ENCODE peak calls at places on chromosomes 12 and 14, in seven cellular contexts. P, E, B, N, A, C and R are unnamed samples.

GRCh38 chr14:28157887-28158791 is 608.4 kb upstream of the FOXG1 start:
- DNase-seq in C (no peak), P (no peak), A (no peak), N (no peak), B (no peak), E (no peak), R (no peak)

GRCh38 chr12:47277071-47277408 is 197.3 kb upstream of the AMIGO2 start:
- DNase-seq in C (no peak), B (peak), A (no peak), N (no peak), P (no peak), E (no peak), R (no peak)

GRCh38 chr14:71555654-71556559 is 376.3 kb upstream of the RGS6 start:
- DNase-seq in P (no peak), N (no peak), A (no peak), B (no peak), C (no peak), E (no peak), R (no peak)

GRCh38 chr14:101460986-101461750 is 100.1 kb upstream of the DIO3 start:
- DNase-seq in C (no peak), E (no peak), N (no peak), B (peak), P (no peak), A (no peak), R (no peak)

GRCh38 chr12:104482113-104482512 is 25.4 kb downstream of the CHST11 start:
- DNase-seq in A (no peak), C (no peak), E (no peak), N (no peak), B (no peak), P (no peak), R (no peak)

GRCh38 chr12:3000548-3001275 is 41.5 kb downstream of the TEAD4 start:
- DNase-seq in N (no peak), C (no peak), B (no peak), E (no peak), A (no peak), P (no peak), R (no peak)

GRCh38 chr14:93044116-93044515 is 71.6 kb downstream of the ITPK1 start:
- DNase-seq in B (peak), P (no peak), N (no peak), A (no peak), E (no peak), C (no peak), R (no peak)

GRCh38 chr12:104792570-104792969 is 165.5 kb downstream of the SLC41A2 start:
- DNase-seq in E (no peak), B (no peak), A (no peak), P (no peak), N (no peak), C (no peak), R (peak)

GRCh38 chr12:69644516-69644915 is 33.8 kb upstream of the LRRC10 start:
- DNase-seq in P (no peak), B (no peak), A (no peak), E (no peak), N (no peak), C (no peak), R (no peak)

GRCh38 chr12:51388066-51388799 is 3.0 kb downstream of the GALNT6 start:
- DNase-seq in C (peak), B (no peak), E (no peak), P (no peak), A (no peak), N (no peak), R (peak)

GRCh38 chr12:132873724-132874123 is 13.7 kb downstream of the CHFR start:
- DNase-seq in E (no peak), P (no peak), N (no peak), C (no peak), A (no peak), B (no peak), R (no peak)

GRCh38 chr12:30694412-30694955 is 1.2 kb downstream of the IPO8 start:
- DNase-seq in B (no peak), P (no peak), C (no peak), A (no peak), E (no peak), N (no peak), R (no peak)

GRCh38 chr14:101813833-101814232 is 52.3 kb downstream of the PPP2R5C start:
- DNase-seq in C (no peak), P (no peak), E (no peak), A (no peak), B (no peak), N (no peak), R (no peak)

GRCh38 chr12:90801776-90802175 is 153.2 kb downstream of the CCER1 start:
- DNase-seq in P (no peak), C (no peak), A (no peak), N (no peak), E (no peak), B (no peak), R (peak)

GRCh38 chr14:63342381-63342780 is 23.6 kb upstream of the GPHB5 start:
- DNase-seq in C (no peak), B (no peak), E (no peak), A (no peak), P (no peak), N (no peak), R (peak)

GRCh38 chr12:124769166-124769530 is 94.5 kb downstream of the SCARB1 start:
- DNase-seq in P (no peak), B (no peak), C (no peak), N (no peak), A (no peak), E (no peak), R (no peak)

GRCh38 chr14:63659726-63660125 is 18.1 kb upstream of the WDR89 start:
- DNase-seq in B (no peak), E (no peak), C (no peak), A (no peak), P (no peak), N (no peak), R (peak)

GRCh38 chr12:51415931-51416330 is 8.7 kb upstream of the SLC4A8 start:
- DNase-seq in E (no peak), C (no peak), N (no peak), P (no peak), B (no peak), A (no peak), R (no peak)

GRCh38 chr12:93699271-93700141 is 22.3 kb downstream of the CRADD start:
- DNase-seq in E (no peak), P (no peak), C (no peak), N (no peak), B (no peak), A (no peak), R (peak)

GRCh38 chr12:91441236-91441635 is 258.6 kb upstream of the DCN start:
- DNase-seq in B (no peak), E (no peak), A (no peak), C (no peak), N (no peak), P (no peak), R (no peak)

GRCh38 chr12:131370791-131371579 is 339.9 kb upstream of the SFSWAP start:
- DNase-seq in A (no peak), C (no peak), P (no peak), N (no peak), E (no peak), B (no peak), R (no peak)

GRCh38 chr14:103544627-103545218 is 15.7 kb downstream of the TRMT61A start:
- DNase-seq in B (no peak), C (peak), N (no peak), P (no peak), E (no peak), A (no peak), R (no peak)

GRCh38 chr12:114794049-114794558 is 110.1 kb upstream of the TBX3 start:
- DNase-seq in P (no peak), E (no peak), C (no peak), N (no peak), B (no peak), A (no peak), R (no peak)

GRCh38 chr12:293199-293598 is 30.6 kb upstream of the SLC6A13 start:
- DNase-seq in B (no peak), E (no peak), P (no peak), N (no peak), C (no peak), A (no peak), R (no peak)

GRCh38 chr14:37343307-37344094 is 145.8 kb downstream of the MIPOL1 start:
- DNase-seq in C (no peak), E (no peak), N (no peak), P (no peak), B (no peak), A (no peak), R (no peak)

GRCh38 chr12:132132609-132133430 is 11.3 kb downstream of the DDX51 start:
- DNase-seq in E (no peak), P (no peak), C (peak), A (no peak), B (no peak), N (no peak), R (no peak)

GRCh38 chr12:117333331-117334000 is 28.0 kb downstream of the NOS1 start:
- DNase-seq in P (no peak), C (no peak), N (no peak), A (no peak), E (peak), B (no peak), R (no peak)

GRCh38 chr12:85955127-85955526 is 81.0 kb downstream of the NTS start:
- DNase-seq in B (no peak), E (no peak), A (no peak), P (no peak), C (no peak), N (no peak), R (peak)

GRCh38 chr12:32400866-32401265 is 1.5 kb downstream of the FGD4 start:
- DNase-seq in B (no peak), P (no peak), N (no peak), A (no peak), C (no peak), E (no peak), R (no peak)

GRCh38 chr12:82896979-82897378 is 210.3 kb downstream of the TMTC2 start:
- DNase-seq in B (peak), N (no peak), E (no peak), C (no peak), A (no peak), P (no peak), R (peak)

GRCh38 chr12:84822541-84822940 is 90.1 kb downstream of the SLC6A15 start:
- DNase-seq in A (no peak), P (no peak), B (no peak), C (no peak), E (no peak), N (no peak), R (no peak)

GRCh38 chr12:71183018-71183417 is 25.2 kb upstream of the TSPAN8 start:
- DNase-seq in B (no peak), E (no peak), A (no peak), C (no peak), N (no peak), P (peak), R (peak)

GRCh38 chr12:77118696-77119095 is 53.3 kb upstream of the E2F7 start:
- DNase-seq in A (no peak), P (no peak), B (no peak), E (no peak), C (no peak), N (no peak), R (no peak)

GRCh38 chr12:40224439-40225291 is at the start of gene LRRK2:
- DNase-seq in N (peak), E (peak), P (peak), B (peak), C (peak), A (peak), R (peak)

GRCh38 chr12:125773033-125773432 is 707.8 kb downstream of the AACS start:
- DNase-seq in P (no peak), C (peak), B (no peak), A (no peak), N (no peak), E (peak), R (peak)

GRCh38 chr12:52230364-52231281 is 2.4 kb upstream of the KRT7 start:
- DNase-seq in C (no peak), N (peak), B (no peak), A (peak), P (peak), E (no peak), R (peak)

GRCh38 chr14:97978336-97978735 is 1181.2 kb downstream of the VRK1 start:
- DNase-seq in P (peak), C (peak), N (peak), E (peak), B (peak), A (peak), R (peak)

GRCh38 chr12:77116277-77116676 is 50.9 kb upstream of the E2F7 start:
- DNase-seq in E (no peak), C (no peak), A (no peak), P (no peak), N (no peak), B (no peak), R (peak)

GRCh38 chr14:70086685-70087379 is 101.9 kb downstream of the SLC8A3 start:
- DNase-seq in C (peak), A (no peak), N (no peak), P (no peak), E (peak), B (peak), R (peak)

GRCh38 chr14:68178282-68178681 is 358.7 kb downstream of the RAD51B start:
- DNase-seq in C (no peak), P (no peak), N (no peak), A (no peak), E (no peak), B (no peak), R (no peak)

GRCh38 chr14:68173227-68173972 is 353.8 kb downstream of the RAD51B start:
- DNase-seq in B (no peak), N (no peak), P (no peak), E (no peak), A (no peak), C (no peak), R (no peak)

GRCh38 chr14:68177728-68178127 is 358.1 kb downstream of the RAD51B start:
- DNase-seq in A (no peak), P (no peak), B (no peak), E (no peak), N (no peak), C (no peak), R (no peak)

GRCh38 chr14:68174446-68174845 is 354.9 kb downstream of the RAD51B start:
- DNase-seq in B (no peak), E (no peak), P (no peak), A (no peak), N (no peak), C (no peak), R (no peak)

GRCh38 chr14:68176687-68177086 is 357.1 kb downstream of the RAD51B start:
- DNase-seq in C (no peak), E (no peak), A (no peak), N (no peak), B (no peak), P (no peak), R (no peak)
- TF ChIP-seq CTCF in C (no peak), E (no peak), A (no peak), N (no peak), B (no peak), P (no peak), R (no peak)

DNA sequence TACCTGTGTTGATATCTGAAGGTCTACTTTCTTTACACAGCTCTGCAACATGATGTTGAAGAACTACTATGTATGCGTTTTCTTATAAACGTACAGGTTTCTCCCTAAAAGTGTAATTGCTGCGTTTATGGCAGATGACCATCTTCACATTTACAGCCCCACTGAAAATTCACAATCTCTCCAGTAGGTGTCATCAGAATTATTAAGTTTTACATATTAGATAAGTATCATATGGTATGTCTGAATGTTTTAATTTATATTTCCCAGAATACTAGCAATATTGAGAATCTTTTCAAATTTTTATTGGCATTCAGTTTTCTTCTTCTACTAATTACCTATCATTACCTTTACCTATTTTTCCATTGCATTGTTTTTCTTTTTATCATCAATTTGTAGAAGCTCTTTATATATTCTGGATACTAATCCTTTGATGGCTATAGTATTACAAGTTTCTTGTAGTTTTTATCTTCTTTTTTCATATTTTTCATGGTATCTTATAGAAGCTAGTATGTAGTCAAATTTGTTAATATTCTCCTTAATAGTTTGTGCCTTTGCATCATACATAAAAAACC is 123.5 kb downstream of the CAPZA3 start:
- DNase-seq in E (no peak), N (no peak), A (no peak), P (no peak), C (no peak), B (no peak), R (peak)
- TF ChIP-seq CTCF in E (peak), N (peak), A (peak), P (peak), C (peak), B (peak), R (peak)

DNA sequence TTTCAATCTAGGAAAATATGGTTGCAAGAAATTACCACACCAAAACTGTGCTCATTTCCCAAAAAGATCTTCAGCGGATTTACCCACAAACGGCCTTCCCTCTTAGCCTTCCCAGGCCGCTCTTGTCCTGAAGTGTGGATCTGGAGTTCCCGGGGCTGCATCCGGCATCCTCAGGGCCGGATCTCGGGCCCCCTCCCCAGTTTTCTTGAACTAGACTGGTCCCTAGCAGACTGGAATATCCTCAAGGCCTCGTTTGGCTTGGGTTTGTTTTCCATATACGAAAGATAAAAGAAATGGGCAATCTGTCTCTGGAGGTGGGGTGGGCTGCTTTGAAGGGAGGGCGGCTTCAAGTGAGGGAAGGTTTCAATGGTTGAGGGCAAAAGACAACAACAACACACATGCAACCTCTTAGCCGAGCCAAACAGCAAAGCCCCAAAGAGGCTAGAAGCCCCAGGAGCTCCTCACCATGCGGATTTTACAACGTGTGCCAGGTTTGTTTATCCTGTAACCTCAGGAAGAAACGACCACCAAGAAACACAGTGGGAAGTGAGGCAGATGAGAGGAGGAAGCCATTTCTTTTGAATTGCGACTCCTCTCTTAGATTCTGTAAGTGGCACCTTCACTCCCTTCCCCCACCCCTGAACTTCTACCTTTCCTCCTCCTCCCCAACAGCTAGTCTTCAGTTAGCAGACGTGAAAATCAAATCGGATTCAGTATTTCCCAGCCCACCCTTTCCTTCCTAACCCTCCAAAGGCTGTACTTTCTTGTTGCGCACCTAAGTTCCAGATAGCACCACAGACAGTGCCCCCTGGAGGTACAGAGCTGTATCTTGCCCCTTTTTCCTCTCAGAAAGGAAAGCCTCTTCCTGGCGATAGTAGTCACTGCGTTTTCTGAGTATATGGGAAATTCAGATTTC is 2.6 kb downstream of the MYF6 start:
- DNase-seq in B (no peak), C (no peak), E (peak), P (no peak), A (no peak), N (no peak), R (peak)
- TF ChIP-seq CTCF in B (no peak), C (peak), E (peak), P (no peak), A (peak), N (no peak), R (peak)

GRCh38 chr14:99889268-99889667 is 96.1 kb downstream of the EML1 start:
- DNase-seq in P (no peak), E (no peak), B (no peak), A (no peak), C (no peak), N (no peak), R (no peak)

GRCh38 chr14:99887407-99887806 is 94.2 kb downstream of the EML1 start:
- DNase-seq in E (no peak), P (no peak), N (no peak), B (no peak), A (no peak), C (no peak), R (no peak)

GRCh38 chr14:99884834-99885648 is 91.8 kb downstream of the EML1 start:
- DNase-seq in A (no peak), B (no peak), P (no peak), E (peak), C (peak), N (no peak), R (peak)

GRCh38 chr14:99883866-99884650 is 90.8 kb downstream of the EML1 start:
- DNase-seq in P (no peak), N (no peak), A (no peak), E (no peak), C (no peak), B (no peak), R (no peak)

DNA sequence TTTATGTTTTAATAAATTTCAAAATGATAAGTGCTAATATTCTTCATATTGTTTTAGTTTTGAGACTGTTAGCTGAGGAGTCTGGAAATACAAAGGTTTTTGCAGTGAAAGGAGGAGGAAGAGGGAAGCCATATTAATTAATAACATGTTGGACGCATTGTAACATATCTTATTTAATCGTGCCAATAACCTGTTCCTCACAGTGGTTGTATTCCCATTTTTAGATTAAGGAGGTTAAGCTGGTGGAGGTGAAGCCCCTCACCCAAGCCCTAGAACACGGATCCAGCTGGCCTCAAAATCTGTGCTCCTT is 92.4 kb downstream of the EML1 start:
- DNase-seq in C (no peak), N (no peak), P (no peak), A (no peak), E (no peak), B (no peak), R (no peak)
- TF ChIP-seq CTCF in C (no peak), N (no peak), P (no peak), A (peak), E (no peak), B (no peak), R (no peak)

DNA sequence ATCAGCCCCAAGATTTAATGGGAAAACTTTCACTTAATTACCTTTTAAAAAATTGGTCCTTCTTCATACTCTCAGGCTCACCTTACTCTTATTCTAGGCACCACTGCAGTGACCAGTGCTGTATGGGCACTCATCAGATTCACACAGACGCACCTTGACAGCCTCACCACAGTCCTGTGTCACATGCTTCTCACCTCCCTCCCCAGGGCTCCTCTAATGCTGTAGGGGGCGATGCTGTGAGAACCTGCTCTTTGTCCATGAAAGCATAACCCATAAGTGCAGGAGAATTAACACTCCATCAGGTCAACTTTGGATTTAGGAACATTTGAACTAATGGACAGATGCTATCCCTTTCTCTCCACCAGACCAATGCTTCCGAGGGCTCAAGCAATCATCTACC is 13.9 kb upstream of the PPP4R3A start:
- DNase-seq in A (no peak), P (no peak), C (no peak), E (no peak), B (no peak), N (no peak), R (no peak)
- TF ChIP-seq CTCF in A (no peak), P (no peak), C (no peak), E (no peak), B (no peak), N (no peak), R (no peak)

GRCh38 chr14:39467889-39468524 is 35.8 kb upstream of the FBXO33 start:
- DNase-seq in A (no peak), N (no peak), P (no peak), B (no peak), C (peak), E (peak), R (peak)
- TF ChIP-seq CTCF in A (no peak), N (no peak), P (no peak), B (no peak), C (peak), E (peak), R (peak)

GRCh38 chr14:22002860-22003284 is 329.3 kb upstream of the OR4E1 start:
- DNase-seq in E (peak), N (no peak), P (no peak), B (no peak), A (no peak), C (peak), R (no peak)
- TF ChIP-seq CTCF in E (peak), N (no peak), P (no peak), B (no peak), A (peak), C (peak), R (no peak)